ENCODE peak calls at places on chromosomes 13 and 19, in ten cellular contexts. G, M, A, R, X, U, L, T, S and F are unnamed samples.
A peak's percentile ranks its signal among the peaks of the same experiment; 100 is the strongest.

GRCh38 chr19:42143341-42144234 is 11.3 kb upstream of the POU2F2 start:
- DNase-seq in G (no peak), M (peak; percentile 91), A (no peak), R (no peak), X (no peak), U (no peak), L (no peak), T (no peak), S (no peak), F (no peak)

GRCh38 chr19:47780215-47780551 is 1.7 kb downstream of the SELENOW start:
- DNase-seq in G (no peak), M (no peak), A (no peak), R (no peak), X (no peak), U (no peak), L (no peak), T (no peak), S (no peak), F (no peak)

GRCh38 chr13:113969973-113970611 is 3.8 kb downstream of the C13orf46 start:
- DNase-seq in G (no peak), M (no peak), A (no peak), R (no peak), X (no peak), U (no peak), L (peak; percentile 76), T (no peak), S (no peak), F (no peak)

GRCh38 chr13:46964789-46965527 is 68.1 kb upstream of the HTR2A start:
- DNase-seq in G (no peak), M (no peak), A (no peak), R (no peak), X (no peak), U (no peak), L (no peak), T (no peak), S (no peak), F (no peak)

GRCh38 chr13:93963266-93964131 is 516.0 kb downstream of the DCT start:
- DNase-seq in G (no peak), M (no peak), A (no peak), R (no peak), X (no peak), U (no peak), L (no peak), T (no peak), S (no peak), F (peak; percentile 12)

GRCh38 chr19:42606660-42607351 is 12.1 kb upstream of the CEACAM8 start:
- DNase-seq in G (no peak), M (peak; percentile 67), A (peak; percentile 42), R (peak; percentile 53), X (no peak), U (peak; percentile 30), L (peak; percentile 73), T (no peak), S (no peak), F (peak; percentile 20)

GRCh38 chr13:69291292-69291906 is 816.2 kb upstream of the ATXN8OS start:
- DNase-seq in G (no peak), M (peak; percentile 3), A (no peak), R (no peak), X (no peak), U (no peak), L (no peak), T (no peak), S (no peak), F (no peak)

GRCh38 chr19:17325881-17326594 is 8.6 kb downstream of the ANO8 start:
- DNase-seq in G (no peak), M (no peak), A (no peak), R (no peak), X (no peak), U (no peak), L (no peak), T (no peak), S (no peak), F (no peak)

GRCh38 chr19:961866-962620 is 22.1 kb upstream of the WDR18 start:
- DNase-seq in G (no peak), M (no peak), A (no peak), R (no peak), X (no peak), U (no peak), L (peak; percentile 69), T (no peak), S (no peak), F (no peak)

GRCh38 chr19:49795615-49796014 is 17.5 kb downstream of the FUZ start:
- DNase-seq in G (no peak), M (no peak), A (no peak), R (no peak), X (no peak), U (no peak), L (no peak), T (no peak), S (no peak), F (no peak)

GRCh38 chr19:1492474-1493006 is 1.6 kb downstream of the REEP6 start:
- DNase-seq in G (no peak), M (no peak), A (no peak), R (no peak), X (no peak), U (no peak), L (no peak), T (no peak), S (no peak), F (no peak)

GRCh38 chr19:14890616-14891379 is 4.9 kb upstream of the OR7A17 start:
- DNase-seq in G (no peak), M (no peak), A (no peak), R (no peak), X (no peak), U (no peak), L (peak; percentile 8), T (no peak), S (no peak), F (no peak)

GRCh38 chr13:26605845-26606244 is 48.4 kb downstream of the WASF3 start:
- DNase-seq in G (no peak), M (no peak), A (no peak), R (no peak), X (no peak), U (no peak), L (no peak), T (no peak), S (no peak), F (no peak)

GRCh38 chr19:36528921-36529518 is 949 bp upstream of the ZNF260 start:
- DNase-seq in G (no peak), M (peak; percentile 4), A (no peak), R (no peak), X (peak; percentile 0), U (peak; percentile 22), L (no peak), T (peak; percentile 39), S (peak; percentile 16), F (no peak)